ENCODE peak calls at places on chromosomes 11 and 22, in four cellular contexts. I is HepG2, E is K562, D is GM12878. W is an unnamed sample. For H3K4me1, the result is how much of the 10 kb centered on the place peaks cover.

GRCh38 chr11:115990004-115990447 is 485.8 kb upstream of the CADM1 start:
- DNase-seq in I (no peak), E (peak), D (no peak), W (no peak)

GRCh38 chr11:14179126-14179820 is 179.7 kb downstream of the RRAS2 start:
- DNase-seq in E (no peak), I (no peak), D (no peak), W (no peak)

GRCh38 chr22:49687333-49687732 is 140.3 kb downstream of the BRD1 start:
- DNase-seq in D (no peak), E (no peak), I (no peak), W (no peak)

GRCh38 chr11:64620286-64620962 is 29.4 kb downstream of the SLC22A12 start:
- DNase-seq in E (no peak), D (no peak), I (peak), W (no peak)

GRCh38 chr11:64356498-64357411 is 2.2 kb upstream of the RPS6KA4 start:
- DNase-seq in D (no peak), E (peak), I (peak), W (peak)

GRCh38 chr11:3049430-3050243 is 7.6 kb downstream of the CARS1 start:
- DNase-seq in I (no peak), E (no peak), D (peak), W (no peak)

GRCh38 chr22:38886333-38886732 is 14.3 kb upstream of the CBX6 start:
- DNase-seq in D (no peak), E (peak), I (no peak), W (no peak)

GRCh38 chr11:79296113-79296512 is 144.7 kb downstream of the TENM4 start:
- DNase-seq in E (no peak), D (no peak), I (no peak), W (no peak)

GRCh38 chr11:63920126-63920869 is 3.3 kb upstream of the RCOR2 start:
- DNase-seq in D (no peak), I (peak), E (no peak), W (no peak)

GRCh38 chr22:32868928-32869327 is 67.4 kb downstream of the TIMP3 start:
- DNase-seq in D (no peak), E (no peak), I (no peak), W (no peak)

GRCh38 chr22:35914357-35914664 is 114.3 kb downstream of the RBFOX2 start:
- DNase-seq in I (no peak), E (no peak), D (no peak), W (no peak)

GRCh38 chr11:10494636-10495463 is 39.8 kb downstream of the AMPD3 start:
- DNase-seq in E (no peak), I (no peak), D (no peak), W (no peak)

DNA sequence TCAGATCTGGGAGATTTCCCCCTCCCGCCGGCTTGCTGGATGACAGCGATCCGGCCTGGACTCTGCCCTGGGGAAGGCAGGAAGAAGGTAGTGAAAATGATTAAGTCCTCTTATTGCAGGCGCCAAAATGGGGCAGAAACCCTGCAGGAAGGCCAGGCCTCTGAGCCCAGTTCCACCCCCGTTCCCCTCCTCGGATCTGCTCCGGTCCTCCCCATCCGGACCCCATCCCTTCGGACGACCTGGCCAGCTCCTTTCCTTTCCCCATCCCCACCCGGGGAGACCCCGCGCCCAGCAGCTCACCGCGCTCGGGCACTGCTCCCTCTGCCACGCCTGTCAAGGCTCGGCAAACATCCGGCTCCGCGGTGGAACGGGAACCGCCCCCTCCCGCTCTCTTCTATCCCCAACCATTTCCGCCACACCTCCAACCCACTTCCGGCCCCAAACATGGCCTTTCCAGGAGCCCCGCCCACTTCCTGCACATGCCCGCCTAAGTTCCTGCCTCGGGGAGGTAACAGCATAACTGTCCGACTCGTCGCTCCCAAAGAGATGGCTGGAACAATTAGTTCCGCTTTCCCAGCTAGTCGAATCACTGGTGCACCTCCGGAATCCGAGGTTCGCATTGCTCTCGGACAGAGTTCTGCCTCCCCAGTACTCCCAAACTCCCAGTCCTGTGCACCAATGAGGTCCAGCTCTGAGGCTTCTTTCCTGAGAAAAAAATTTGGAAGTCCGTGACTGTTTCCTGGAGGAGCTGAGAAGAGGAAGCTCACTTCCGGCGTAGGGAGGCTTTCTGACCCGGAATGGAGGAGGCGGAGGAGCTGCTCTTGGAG is at the start of the genes ARHGAP1 and ZNF408:
- DNase-seq in I (peak), D (peak), E (peak), W (peak)
- TF ChIP-seq EP300 in I (no peak), D (no peak), E (peak), W (no peak)

DNA sequence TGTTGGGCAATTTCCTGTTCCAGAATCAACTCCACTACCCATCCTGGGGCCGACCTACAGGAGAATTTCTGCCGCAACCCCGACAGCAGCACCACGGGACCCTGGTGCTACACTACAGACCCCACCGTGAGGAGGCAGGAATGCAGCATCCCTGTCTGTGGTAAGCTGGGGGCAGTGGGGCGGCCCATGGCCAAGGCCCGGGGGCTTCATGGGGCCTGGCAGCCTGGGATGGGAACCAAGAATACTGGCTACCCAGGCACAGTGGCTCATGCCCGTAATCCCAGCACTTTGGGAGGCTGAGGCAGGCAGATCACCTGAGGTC is 4.3 kb downstream of the F2 start:
- DNase-seq in I (no peak), E (no peak), D (no peak), W (no peak)
- H3K4me1 ChIP-seq in I (half or more), E (under half), D (under half), W (under half)

GRCh38 chr11:96096360-96096759 is 172.5 kb upstream of the MTMR2 start:
- DNase-seq in I (no peak), D (no peak), E (no peak), W (no peak)

GRCh38 chr11:96097844-96098421 is 174.0 kb upstream of the MTMR2 start:
- DNase-seq in I (peak), E (no peak), D (no peak), W (no peak)

GRCh38 chr11:96101146-96101545 is 177.2 kb upstream of the MTMR2 start:
- DNase-seq in I (no peak), D (no peak), E (no peak), W (no peak)

GRCh38 chr11:96095884-96096301 is 172.0 kb upstream of the MTMR2 start:
- DNase-seq in I (no peak), D (no peak), E (no peak), W (no peak)

GRCh38 chr11:96098511-96099241 is 174.8 kb upstream of the MTMR2 start:
- DNase-seq in D (no peak), E (no peak), I (peak), W (no peak)
- TF ChIP-seq HDAC6 in D (no peak), E (no peak), I (no peak), W (no peak)

DNA sequence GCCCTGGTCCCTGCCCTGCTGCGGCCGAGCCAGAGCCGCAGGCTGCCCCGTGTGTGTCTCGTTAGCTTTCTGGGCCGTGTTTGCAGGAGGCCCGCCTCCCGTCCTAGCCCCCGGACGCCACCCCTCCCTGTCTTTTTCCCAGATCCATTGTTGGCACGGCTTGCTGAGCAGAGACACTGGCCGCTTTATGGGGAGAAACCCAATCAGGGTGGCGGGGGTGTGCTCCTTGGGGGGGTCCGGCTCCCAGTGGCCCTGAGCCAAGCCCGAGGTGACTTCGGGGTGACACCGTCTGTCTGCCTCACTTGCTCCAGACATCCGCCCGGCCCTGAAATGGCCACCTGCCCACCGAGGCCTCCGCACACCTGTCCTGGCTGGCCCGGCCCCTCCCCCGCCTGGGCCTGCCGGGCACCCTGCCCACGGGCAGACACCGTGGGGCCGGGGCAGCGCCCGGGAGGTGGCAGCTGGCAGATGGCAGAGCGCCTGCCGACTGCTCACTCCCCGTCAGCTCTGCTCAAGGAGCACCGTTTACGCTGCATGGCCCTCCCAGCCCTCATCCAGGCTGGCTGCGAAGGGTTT is 43.1 kb upstream of the PPARA start:
- DNase-seq in E (no peak), I (no peak), D (no peak), W (no peak)
- TF ChIP-seq EP300 in E (no peak), I (no peak), D (no peak), W (no peak)

GRCh38 chr11:11983427-11983826 is 25.0 kb downstream of the DKK3 start:
- DNase-seq in E (no peak), D (no peak), I (no peak), W (no peak)
- H3K4me1 ChIP-seq in E (under half), D (under half), I (under half), W (under half)

DNA sequence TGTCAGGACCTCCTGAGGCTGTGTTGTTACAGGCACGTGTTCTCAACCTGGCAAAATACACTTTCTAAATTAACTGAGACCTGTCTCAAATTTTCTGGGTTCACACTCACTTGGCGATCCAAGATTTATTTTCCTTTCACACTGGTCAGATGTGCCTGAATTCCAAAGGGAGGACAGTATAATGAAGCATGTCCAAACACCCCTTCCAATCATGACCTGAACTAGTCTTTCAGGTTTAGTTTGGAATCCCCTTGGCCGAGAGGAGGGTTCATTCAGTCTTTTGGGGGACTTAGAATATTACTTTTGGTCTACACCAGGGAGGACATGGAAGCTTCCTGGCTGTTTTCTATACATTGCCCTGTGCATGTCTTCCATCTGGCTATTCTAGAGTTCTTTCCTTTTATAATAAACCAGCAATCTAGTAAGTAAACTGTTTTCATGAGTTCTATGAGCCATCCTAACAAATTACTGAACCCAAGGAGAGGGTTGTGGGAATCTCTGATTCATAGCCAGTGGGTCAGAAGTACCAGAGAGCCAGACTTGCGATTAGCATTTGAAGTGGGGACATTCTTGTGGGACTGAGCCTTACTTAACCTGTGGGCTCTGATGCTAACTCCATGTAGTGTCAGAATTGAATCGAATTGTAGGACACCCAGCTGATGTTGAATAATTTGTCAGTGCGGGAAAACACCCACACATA is 14.8 kb upstream of the TMEM216 start:
- DNase-seq in E (no peak), D (no peak), I (no peak), W (no peak)
- TF ChIP-seq HDAC6 in E (no peak), D (no peak), I (no peak), W (no peak)

DNA sequence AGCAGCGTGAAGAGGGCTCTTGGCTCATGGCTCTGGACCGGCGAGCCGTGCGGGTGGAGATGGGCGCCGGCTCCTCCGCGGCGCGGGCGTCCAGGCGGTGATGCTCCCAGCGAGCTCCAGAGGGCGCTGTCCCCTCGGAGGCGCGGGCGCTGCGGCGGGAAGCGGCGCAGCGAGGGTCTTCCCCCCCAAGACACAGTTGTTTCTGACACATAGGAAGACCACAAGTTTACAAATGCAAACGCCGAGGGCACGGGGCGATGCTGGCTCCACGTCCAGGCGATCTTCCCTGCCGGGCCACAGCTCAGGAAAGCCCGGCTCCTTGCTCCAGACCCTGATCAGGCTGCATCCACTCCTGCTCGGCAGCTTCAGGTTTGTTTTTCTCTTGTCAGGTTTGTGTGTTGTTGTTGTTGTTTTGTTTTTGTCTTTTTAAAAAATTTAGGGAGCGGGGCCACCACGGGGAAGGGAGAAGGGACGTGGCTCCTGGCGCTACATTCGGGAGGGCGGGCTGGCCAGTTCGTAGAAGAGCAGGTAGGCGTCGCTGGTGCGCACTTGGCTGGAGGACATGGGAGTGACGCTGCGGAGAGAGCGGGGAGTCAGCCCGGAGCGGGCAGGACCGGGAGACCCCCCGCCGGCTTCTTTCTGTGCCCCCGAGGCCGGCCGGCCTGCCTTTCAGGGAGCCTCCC is 10.0 kb upstream of the MFRP start:
- DNase-seq in I (no peak), D (no peak), E (peak), W (no peak)
- TF ChIP-seq EP300 in I (no peak), D (no peak), E (peak), W (peak)

DNA sequence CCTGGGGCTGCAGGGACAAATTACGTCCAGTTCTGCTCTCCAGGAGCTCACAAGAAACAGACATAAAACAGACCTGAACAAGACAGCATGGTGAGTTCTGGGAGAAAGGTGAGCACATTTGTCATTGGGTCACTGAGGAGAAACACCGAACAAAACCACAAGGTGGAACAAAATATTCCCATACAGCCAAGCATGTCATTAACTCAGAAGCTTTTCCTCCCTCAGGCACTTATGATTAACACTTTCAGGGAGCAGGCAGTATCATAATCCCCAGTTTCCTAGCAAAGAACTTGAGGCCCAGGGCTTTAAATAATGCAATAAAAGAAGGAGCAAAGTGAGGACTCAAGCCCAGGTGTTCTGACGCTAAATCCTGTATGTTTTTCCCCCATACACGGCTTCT is 43.0 kb downstream of the P4HA3 start:
- DNase-seq in I (no peak), E (no peak), D (no peak), W (no peak)
- H3K4me1 ChIP-seq in I (under half), E (under half), D (under half), W (under half)

DNA sequence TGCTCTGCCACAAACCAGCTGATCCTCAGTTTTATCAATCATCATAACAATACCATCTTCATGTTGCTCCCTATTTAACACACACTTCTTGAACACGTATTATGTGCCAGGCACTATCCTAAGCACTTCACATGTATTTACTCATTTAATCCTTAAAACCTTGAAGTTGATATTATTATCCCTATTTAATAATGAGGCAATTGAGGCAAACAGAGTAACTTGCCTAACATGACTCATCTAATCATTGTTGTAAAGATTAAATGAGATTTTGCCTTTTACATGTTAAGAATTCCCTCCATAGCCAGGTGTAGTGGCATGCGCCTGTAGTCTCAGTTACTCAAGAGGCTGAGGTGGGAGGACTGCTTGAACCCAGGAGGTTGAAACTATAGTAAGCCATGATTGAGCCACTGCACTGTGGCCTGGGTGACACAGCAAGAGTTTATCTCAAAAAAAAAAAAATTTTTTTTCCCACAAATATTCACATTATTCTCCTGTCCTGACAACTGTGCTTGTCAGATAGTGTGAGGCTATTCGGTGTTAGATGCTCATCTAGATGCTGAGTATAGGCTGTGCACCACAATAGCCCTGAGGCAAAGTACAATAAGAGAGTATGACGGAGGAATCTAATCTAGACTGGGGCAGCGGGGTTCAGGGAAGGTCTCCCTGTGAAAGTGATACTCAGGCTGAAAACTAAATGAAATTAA is 13.4 kb downstream of the CKAP5 start:
- DNase-seq in I (no peak), E (peak), D (no peak), W (no peak)
- TF ChIP-seq HDAC6 in I (no peak), E (no peak), D (no peak), W (no peak)

DNA sequence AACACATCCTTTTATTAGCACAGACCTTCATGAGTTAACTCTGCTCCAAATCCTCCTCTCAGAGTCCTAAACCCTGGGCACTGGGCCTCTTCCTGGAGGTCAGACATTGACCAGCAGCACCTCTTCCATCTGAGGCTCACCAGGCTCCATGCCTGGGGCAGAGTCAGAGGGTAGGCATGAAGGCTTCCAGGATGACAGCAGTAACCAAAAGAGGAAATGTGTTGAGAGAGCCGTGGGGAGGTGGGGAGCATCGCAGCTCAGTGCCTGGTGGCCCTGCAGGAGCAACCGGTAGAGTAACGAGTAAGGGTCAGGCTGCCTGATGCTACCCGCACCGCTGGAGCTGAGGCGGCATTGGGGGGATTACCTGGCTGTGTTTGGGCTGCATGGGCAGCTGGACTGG is 9.4 kb upstream of the NAV2 start:
- DNase-seq in D (no peak), E (no peak), I (no peak), W (no peak)
- TF ChIP-seq EP300 in D (no peak), E (no peak), I (no peak), W (no peak)

W was measured in H1.